ENCODE peak calls at places on chromosomes 1 and 21, in ten cellular contexts. One of them, this sample, is unnamed.

GRCh38 chr1:90730247-90731022 is 13.3 kb upstream of the BARHL2 start:
- DNase-seq in uterus: no peak
- DNase-seq in pancreas: no peak
- DNase-seq in lower lobe of right lung: no peak
- DNase-seq in left lung: no peak
- DNase-seq in AG04450: no peak
- DNase-seq in neural progenitor cell: peak
- DNase-seq in colonic mucosa: no peak
- DNase-seq in right cardiac atrium: no peak
- DNase-seq in foreskin keratinocyte: no peak
- DNase-seq in this sample: no peak

GRCh38 chr1:6273380-6273891 is 12.5 kb upstream of the GPR153 start:
- DNase-seq in AG04450: peak
- DNase-seq in uterus: peak
- DNase-seq in foreskin keratinocyte: no peak
- DNase-seq in pancreas: no peak
- DNase-seq in lower lobe of right lung: no peak
- DNase-seq in left lung: no peak
- DNase-seq in neural progenitor cell: peak
- DNase-seq in right cardiac atrium: peak
- DNase-seq in colonic mucosa: no peak
- DNase-seq in this sample: no peak

GRCh38 chr1:186519981-186520380 is 59.1 kb upstream of the PDC start:
- DNase-seq in right cardiac atrium: no peak
- DNase-seq in neural progenitor cell: no peak
- DNase-seq in colonic mucosa: no peak
- DNase-seq in left lung: no peak
- DNase-seq in foreskin keratinocyte: no peak
- DNase-seq in pancreas: no peak
- DNase-seq in uterus: no peak
- DNase-seq in AG04450: no peak
- DNase-seq in lower lobe of right lung: no peak
- DNase-seq in this sample: no peak

GRCh38 chr1:173407846-173408245 is 69.3 kb upstream of the PRDX6 start:
- DNase-seq in colonic mucosa: no peak
- DNase-seq in lower lobe of right lung: no peak
- DNase-seq in pancreas: no peak
- DNase-seq in AG04450: no peak
- DNase-seq in neural progenitor cell: no peak
- DNase-seq in foreskin keratinocyte: no peak
- DNase-seq in left lung: no peak
- DNase-seq in uterus: no peak
- DNase-seq in right cardiac atrium: no peak
- DNase-seq in this sample: no peak

GRCh38 chr1:244974550-244974949 is 110.2 kb upstream of the HNRNPU start:
- DNase-seq in lower lobe of right lung: no peak
- DNase-seq in AG04450: no peak
- DNase-seq in neural progenitor cell: no peak
- DNase-seq in right cardiac atrium: no peak
- DNase-seq in foreskin keratinocyte: no peak
- DNase-seq in colonic mucosa: no peak
- DNase-seq in uterus: no peak
- DNase-seq in pancreas: no peak
- DNase-seq in left lung: no peak
- DNase-seq in this sample: no peak

GRCh38 chr1:106278706-106279105 is 777.8 kb upstream of the PRMT6 start:
- DNase-seq in left lung: no peak
- DNase-seq in foreskin keratinocyte: peak
- DNase-seq in lower lobe of right lung: no peak
- DNase-seq in pancreas: no peak
- DNase-seq in neural progenitor cell: no peak
- DNase-seq in right cardiac atrium: no peak
- DNase-seq in colonic mucosa: no peak
- DNase-seq in uterus: no peak
- DNase-seq in AG04450: no peak
- DNase-seq in this sample: no peak

GRCh38 chr1:160755864-160756616 is 17.0 kb downstream of the SLAMF7 start:
- DNase-seq in AG04450: no peak
- DNase-seq in neural progenitor cell: no peak
- DNase-seq in right cardiac atrium: no peak
- DNase-seq in foreskin keratinocyte: no peak
- DNase-seq in lower lobe of right lung: no peak
- DNase-seq in pancreas: no peak
- DNase-seq in colonic mucosa: no peak
- DNase-seq in left lung: no peak
- DNase-seq in uterus: no peak
- DNase-seq in this sample: peak

GRCh38 chr1:162389021-162389818 is 7.7 kb downstream of the C1orf226 start:
- DNase-seq in colonic mucosa: no peak
- DNase-seq in AG04450: peak
- DNase-seq in uterus: no peak
- DNase-seq in right cardiac atrium: no peak
- DNase-seq in pancreas: no peak
- DNase-seq in neural progenitor cell: peak
- DNase-seq in left lung: no peak
- DNase-seq in lower lobe of right lung: no peak
- DNase-seq in foreskin keratinocyte: peak
- DNase-seq in this sample: no peak

GRCh38 chr21:33976980-33977720 is 61.5 kb upstream of the ATP5PO start:
- DNase-seq in AG04450: no peak
- DNase-seq in left lung: no peak
- DNase-seq in lower lobe of right lung: no peak
- DNase-seq in neural progenitor cell: no peak
- DNase-seq in foreskin keratinocyte: no peak
- DNase-seq in right cardiac atrium: no peak
- DNase-seq in uterus: no peak
- DNase-seq in pancreas: no peak
- DNase-seq in colonic mucosa: no peak
- DNase-seq in this sample: no peak

GRCh38 chr1:5826601-5827000 is 165.6 kb downstream of the NPHP4 start:
- DNase-seq in foreskin keratinocyte: no peak
- DNase-seq in AG04450: no peak
- DNase-seq in left lung: no peak
- DNase-seq in lower lobe of right lung: no peak
- DNase-seq in colonic mucosa: no peak
- DNase-seq in right cardiac atrium: peak
- DNase-seq in neural progenitor cell: no peak
- DNase-seq in pancreas: no peak
- DNase-seq in uterus: no peak
- DNase-seq in this sample: no peak

GRCh38 chr1:5992814-5993552 is 758 bp upstream of the NPHP4 start:
- DNase-seq in left lung: no peak
- DNase-seq in lower lobe of right lung: peak
- DNase-seq in AG04450: no peak
- DNase-seq in right cardiac atrium: peak
- DNase-seq in colonic mucosa: no peak
- DNase-seq in foreskin keratinocyte: no peak
- DNase-seq in uterus: no peak
- DNase-seq in neural progenitor cell: peak
- DNase-seq in pancreas: no peak
- DNase-seq in this sample: no peak

GRCh38 chr1:201260236-201260591 is 23.1 kb upstream of the PKP1 start:
- DNase-seq in right cardiac atrium: no peak
- DNase-seq in foreskin keratinocyte: peak
- DNase-seq in pancreas: no peak
- DNase-seq in colonic mucosa: no peak
- DNase-seq in neural progenitor cell: no peak
- DNase-seq in uterus: no peak
- DNase-seq in lower lobe of right lung: no peak
- DNase-seq in left lung: no peak
- DNase-seq in AG04450: no peak
- DNase-seq in this sample: no peak

GRCh38 chr1:76726251-76726650 is 141.0 kb upstream of the ST6GALNAC5 start:
- DNase-seq in colonic mucosa: peak
- DNase-seq in pancreas: no peak
- DNase-seq in uterus: no peak
- DNase-seq in left lung: no peak
- DNase-seq in neural progenitor cell: no peak
- DNase-seq in foreskin keratinocyte: no peak
- DNase-seq in AG04450: no peak
- DNase-seq in lower lobe of right lung: no peak
- DNase-seq in right cardiac atrium: no peak
- DNase-seq in this sample: no peak

GRCh38 chr1:244280859-244281258 is 170.8 kb downstream of the ADSS2 start:
- DNase-seq in left lung: no peak
- DNase-seq in foreskin keratinocyte: no peak
- DNase-seq in colonic mucosa: no peak
- DNase-seq in right cardiac atrium: no peak
- DNase-seq in lower lobe of right lung: no peak
- DNase-seq in neural progenitor cell: no peak
- DNase-seq in AG04450: peak
- DNase-seq in uterus: no peak
- DNase-seq in pancreas: no peak
- DNase-seq in this sample: no peak

DNA sequence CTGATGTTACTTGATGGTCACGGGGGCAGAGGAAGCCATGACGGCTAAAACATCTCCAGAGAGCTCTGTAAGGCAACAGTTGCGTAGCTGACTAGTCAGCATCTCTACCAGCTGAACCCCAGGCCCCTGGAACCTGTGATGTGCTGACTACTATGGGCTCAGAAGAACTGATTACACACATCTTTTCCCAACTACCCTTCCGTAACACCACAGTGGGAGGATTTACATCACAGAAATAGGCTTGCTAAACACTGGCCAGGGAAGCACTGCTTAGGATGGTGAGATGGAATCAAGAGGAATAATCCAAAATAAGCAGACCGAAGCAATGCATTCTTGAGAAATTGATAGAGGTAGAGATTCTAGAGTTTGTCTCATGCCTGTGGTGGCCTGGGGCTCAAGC is 122.5 kb downstream of the SMYD2 start:
- DNase-seq in AG04450: no peak
- DNase-seq in uterus: no peak
- DNase-seq in foreskin keratinocyte: no peak
- DNase-seq in lower lobe of right lung: no peak
- DNase-seq in left lung: no peak
- DNase-seq in colonic mucosa: no peak
- DNase-seq in pancreas: no peak
- DNase-seq in right cardiac atrium: no peak
- DNase-seq in neural progenitor cell: no peak
- DNase-seq in this sample: no peak
- H3K27ac ChIP-seq in AG04450: peak
- H3K27ac ChIP-seq in uterus: no peak
- H3K27ac ChIP-seq in foreskin keratinocyte: no peak
- H3K27ac ChIP-seq in lower lobe of right lung: no peak
- H3K27ac ChIP-seq in left lung: no peak
- H3K27ac ChIP-seq in colonic mucosa: no peak
- H3K27ac ChIP-seq in pancreas: no peak
- H3K27ac ChIP-seq in right cardiac atrium: no peak
- H3K27ac ChIP-seq in neural progenitor cell: no peak
- H3K27ac ChIP-seq in this sample: no peak

GRCh38 chr1:231966983-231967382 is 340.4 kb downstream of the DISC1 start:
- DNase-seq in right cardiac atrium: no peak
- DNase-seq in lower lobe of right lung: no peak
- DNase-seq in left lung: no peak
- DNase-seq in uterus: no peak
- DNase-seq in neural progenitor cell: no peak
- DNase-seq in pancreas: no peak
- DNase-seq in foreskin keratinocyte: no peak
- DNase-seq in colonic mucosa: no peak
- DNase-seq in AG04450: no peak
- DNase-seq in this sample: no peak
- H3K27ac ChIP-seq in right cardiac atrium: no peak
- H3K27ac ChIP-seq in lower lobe of right lung: no peak
- H3K27ac ChIP-seq in left lung: no peak
- H3K27ac ChIP-seq in uterus: no peak
- H3K27ac ChIP-seq in neural progenitor cell: no peak
- H3K27ac ChIP-seq in pancreas: no peak
- H3K27ac ChIP-seq in foreskin keratinocyte: no peak
- H3K27ac ChIP-seq in colonic mucosa: no peak
- H3K27ac ChIP-seq in AG04450: no peak
- H3K27ac ChIP-seq in this sample: no peak

DNA sequence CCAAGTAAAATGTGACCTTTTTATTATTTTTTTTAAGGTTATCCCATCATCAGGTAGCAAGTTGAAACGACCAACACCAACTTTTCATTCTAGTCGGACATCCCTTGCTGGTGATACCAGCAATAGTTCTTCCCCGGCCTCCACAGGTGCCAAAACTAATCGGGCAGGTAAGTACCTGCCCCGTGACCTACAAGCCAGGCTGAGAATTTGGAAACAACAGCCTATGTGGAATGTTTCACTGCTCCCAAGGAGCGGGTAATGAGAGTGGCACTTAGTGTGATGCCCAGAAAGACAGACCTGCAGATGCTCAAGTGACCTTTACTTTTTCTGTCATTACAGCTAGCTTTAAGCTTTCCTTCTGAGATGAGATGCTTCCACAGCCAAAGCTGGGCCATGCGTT is 6.9 kb upstream of the BMP8A start:
- DNase-seq in colonic mucosa: no peak
- DNase-seq in uterus: no peak
- DNase-seq in neural progenitor cell: no peak
- DNase-seq in pancreas: no peak
- DNase-seq in lower lobe of right lung: no peak
- DNase-seq in right cardiac atrium: no peak
- DNase-seq in foreskin keratinocyte: no peak
- DNase-seq in left lung: no peak
- DNase-seq in AG04450: no peak
- DNase-seq in this sample: no peak
- H3K27ac ChIP-seq in colonic mucosa: no peak
- H3K27ac ChIP-seq in uterus: no peak
- H3K27ac ChIP-seq in neural progenitor cell: no peak
- H3K27ac ChIP-seq in pancreas: no peak
- H3K27ac ChIP-seq in lower lobe of right lung: no peak
- H3K27ac ChIP-seq in right cardiac atrium: no peak
- H3K27ac ChIP-seq in foreskin keratinocyte: no peak
- H3K27ac ChIP-seq in left lung: no peak
- H3K27ac ChIP-seq in AG04450: no peak
- H3K27ac ChIP-seq in this sample: no peak

GRCh38 chr1:211372463-211372862 is 45.8 kb downstream of the TRAF5 start:
- DNase-seq in lower lobe of right lung: no peak
- DNase-seq in foreskin keratinocyte: no peak
- DNase-seq in pancreas: no peak
- DNase-seq in right cardiac atrium: no peak
- DNase-seq in AG04450: no peak
- DNase-seq in neural progenitor cell: no peak
- DNase-seq in uterus: no peak
- DNase-seq in colonic mucosa: no peak
- DNase-seq in left lung: no peak
- DNase-seq in this sample: no peak

GRCh38 chr1:211377539-211378461 is 51.2 kb downstream of the TRAF5 start:
- DNase-seq in colonic mucosa: no peak
- DNase-seq in right cardiac atrium: no peak
- DNase-seq in pancreas: no peak
- DNase-seq in uterus: no peak
- DNase-seq in AG04450: no peak
- DNase-seq in left lung: no peak
- DNase-seq in neural progenitor cell: no peak
- DNase-seq in foreskin keratinocyte: no peak
- DNase-seq in lower lobe of right lung: no peak
- DNase-seq in this sample: no peak

GRCh38 chr1:211376807-211377206 is 50.2 kb downstream of the TRAF5 start:
- DNase-seq in pancreas: no peak
- DNase-seq in lower lobe of right lung: no peak
- DNase-seq in right cardiac atrium: no peak
- DNase-seq in foreskin keratinocyte: no peak
- DNase-seq in colonic mucosa: no peak
- DNase-seq in neural progenitor cell: no peak
- DNase-seq in left lung: no peak
- DNase-seq in AG04450: no peak
- DNase-seq in uterus: no peak
- DNase-seq in this sample: no peak

GRCh38 chr1:211375949-211376348 is 49.3 kb downstream of the TRAF5 start:
- DNase-seq in left lung: no peak
- DNase-seq in AG04450: no peak
- DNase-seq in colonic mucosa: no peak
- DNase-seq in neural progenitor cell: no peak
- DNase-seq in pancreas: no peak
- DNase-seq in foreskin keratinocyte: no peak
- DNase-seq in uterus: no peak
- DNase-seq in lower lobe of right lung: no peak
- DNase-seq in right cardiac atrium: no peak
- DNase-seq in this sample: no peak

GRCh38 chr1:211375286-211375818 is 48.7 kb downstream of the TRAF5 start:
- DNase-seq in AG04450: no peak
- DNase-seq in foreskin keratinocyte: no peak
- DNase-seq in left lung: no peak
- DNase-seq in right cardiac atrium: no peak
- DNase-seq in colonic mucosa: no peak
- DNase-seq in neural progenitor cell: peak
- DNase-seq in lower lobe of right lung: no peak
- DNase-seq in pancreas: no peak
- DNase-seq in uterus: no peak
- DNase-seq in this sample: no peak
- H3K27ac ChIP-seq in AG04450: no peak
- H3K27ac ChIP-seq in foreskin keratinocyte: no peak
- H3K27ac ChIP-seq in left lung: no peak
- H3K27ac ChIP-seq in right cardiac atrium: no peak
- H3K27ac ChIP-seq in colonic mucosa: no peak
- H3K27ac ChIP-seq in neural progenitor cell: no peak
- H3K27ac ChIP-seq in lower lobe of right lung: no peak
- H3K27ac ChIP-seq in pancreas: no peak
- H3K27ac ChIP-seq in uterus: no peak
- H3K27ac ChIP-seq in this sample: no peak

This sample was measured in CD8-positive, alpha-beta memory T cell.